ENCODE peak calls at places on chromosomes 2 and 18, in five cellular contexts. One of them, this sample, is unnamed. For H3K27me3, the result is how much of the 10 kb centered on the place peaks cover.

GRCh38 chr18:79567481-79568147 is 112.0 kb upstream of the CTDP1 start:
- DNase-seq in Panc1: no peak
- DNase-seq in body of pancreas: no peak
- DNase-seq in CD4-positive, CD25-positive, alpha-beta regulatory T cell: no peak
- DNase-seq in astrocyte: peak
- DNase-seq in this sample: no peak

GRCh38 chr2:10792660-10793400 is 19.8 kb downstream of the PDIA6 start:
- DNase-seq in Panc1: no peak
- DNase-seq in body of pancreas: no peak
- DNase-seq in CD4-positive, CD25-positive, alpha-beta regulatory T cell: no peak
- DNase-seq in astrocyte: no peak
- DNase-seq in this sample: no peak

GRCh38 chr2:181777654-181778053 is 97.3 kb upstream of the NEUROD1 start:
- DNase-seq in Panc1: no peak
- DNase-seq in body of pancreas: no peak
- DNase-seq in CD4-positive, CD25-positive, alpha-beta regulatory T cell: no peak
- DNase-seq in astrocyte: no peak
- DNase-seq in this sample: no peak

GRCh38 chr18:10374615-10375295 is 79.7 kb upstream of the APCDD1 start:
- DNase-seq in Panc1: no peak
- DNase-seq in body of pancreas: no peak
- DNase-seq in CD4-positive, CD25-positive, alpha-beta regulatory T cell: no peak
- DNase-seq in astrocyte: no peak
- DNase-seq in this sample: no peak

GRCh38 chr2:189153608-189154007 is 26.0 kb downstream of the COL5A2 start:
- DNase-seq in Panc1: no peak
- DNase-seq in body of pancreas: no peak
- DNase-seq in CD4-positive, CD25-positive, alpha-beta regulatory T cell: no peak
- DNase-seq in astrocyte: peak
- DNase-seq in this sample: no peak

GRCh38 chr18:79792988-79793355 is 4.8 kb upstream of the KCNG2 start:
- DNase-seq in Panc1: no peak
- DNase-seq in body of pancreas: no peak
- DNase-seq in CD4-positive, CD25-positive, alpha-beta regulatory T cell: no peak
- DNase-seq in astrocyte: no peak
- DNase-seq in this sample: no peak

GRCh38 chr18:59402432-59403090 is 43.5 kb upstream of the LMAN1 start:
- DNase-seq in Panc1: peak
- DNase-seq in body of pancreas: peak
- DNase-seq in CD4-positive, CD25-positive, alpha-beta regulatory T cell: peak
- DNase-seq in astrocyte: peak
- DNase-seq in this sample: peak

GRCh38 chr2:149972039-149972438 is 384.5 kb upstream of the MMADHC start:
- DNase-seq in Panc1: no peak
- DNase-seq in body of pancreas: peak
- DNase-seq in CD4-positive, CD25-positive, alpha-beta regulatory T cell: no peak
- DNase-seq in astrocyte: no peak
- DNase-seq in this sample: no peak

GRCh38 chr2:43524180-43524965 is 71.5 kb downstream of the THADA start:
- DNase-seq in Panc1: no peak
- DNase-seq in body of pancreas: no peak
- DNase-seq in CD4-positive, CD25-positive, alpha-beta regulatory T cell: no peak
- DNase-seq in astrocyte: no peak
- DNase-seq in this sample: no peak

GRCh38 chr18:8601277-8602032 is 7.8 kb upstream of the RAB12 start:
- DNase-seq in Panc1: no peak
- DNase-seq in body of pancreas: no peak
- DNase-seq in CD4-positive, CD25-positive, alpha-beta regulatory T cell: no peak
- DNase-seq in astrocyte: no peak
- DNase-seq in this sample: no peak

GRCh38 chr2:524442-524841 is 152.8 kb downstream of the TMEM18 start:
- DNase-seq in Panc1: no peak
- DNase-seq in body of pancreas: no peak
- DNase-seq in CD4-positive, CD25-positive, alpha-beta regulatory T cell: no peak
- DNase-seq in astrocyte: peak
- DNase-seq in this sample: no peak

GRCh38 chr2:177106212-177106611 is 106.4 kb upstream of the HNRNPA3 start:
- DNase-seq in Panc1: no peak
- DNase-seq in body of pancreas: no peak
- DNase-seq in CD4-positive, CD25-positive, alpha-beta regulatory T cell: no peak
- DNase-seq in astrocyte: no peak
- DNase-seq in this sample: no peak

GRCh38 chr2:73588177-73588576 is 54.0 kb downstream of the NAT8 start:
- DNase-seq in Panc1: no peak
- DNase-seq in body of pancreas: no peak
- DNase-seq in CD4-positive, CD25-positive, alpha-beta regulatory T cell: no peak
- DNase-seq in astrocyte: no peak
- DNase-seq in this sample: no peak

GRCh38 chr2:159875083-159875482 is 77.1 kb upstream of the CD302 start:
- DNase-seq in Panc1: no peak
- DNase-seq in body of pancreas: peak
- DNase-seq in CD4-positive, CD25-positive, alpha-beta regulatory T cell: peak
- DNase-seq in astrocyte: no peak
- DNase-seq in this sample: no peak

GRCh38 chr2:72583376-72583775 is 242.5 kb downstream of the EXOC6B start:
- DNase-seq in Panc1: no peak
- DNase-seq in body of pancreas: no peak
- DNase-seq in CD4-positive, CD25-positive, alpha-beta regulatory T cell: no peak
- DNase-seq in astrocyte: no peak
- DNase-seq in this sample: no peak

GRCh38 chr2:160940271-160940670 is 220.0 kb upstream of the TANK start:
- DNase-seq in Panc1: no peak
- DNase-seq in body of pancreas: no peak
- DNase-seq in CD4-positive, CD25-positive, alpha-beta regulatory T cell: no peak
- DNase-seq in astrocyte: no peak
- DNase-seq in this sample: no peak

GRCh38 chr2:237293966-237294365 is 120.0 kb downstream of the COL6A3 start:
- DNase-seq in Panc1: no peak
- DNase-seq in body of pancreas: no peak
- DNase-seq in CD4-positive, CD25-positive, alpha-beta regulatory T cell: no peak
- DNase-seq in astrocyte: peak
- DNase-seq in this sample: no peak

GRCh38 chr2:33496150-33496549 is 19.7 kb downstream of the RASGRP3 start:
- DNase-seq in Panc1: no peak
- DNase-seq in body of pancreas: no peak
- DNase-seq in CD4-positive, CD25-positive, alpha-beta regulatory T cell: no peak
- DNase-seq in astrocyte: peak
- DNase-seq in this sample: no peak

GRCh38 chr2:170739048-170739447 is 23.9 kb downstream of the SP5 start:
- DNase-seq in Panc1: peak
- DNase-seq in body of pancreas: no peak
- DNase-seq in CD4-positive, CD25-positive, alpha-beta regulatory T cell: no peak
- DNase-seq in astrocyte: peak
- DNase-seq in this sample: no peak

GRCh38 chr18:9736942-9737813 is 29.1 kb downstream of the RAB31 start:
- DNase-seq in Panc1: peak
- DNase-seq in body of pancreas: no peak
- DNase-seq in CD4-positive, CD25-positive, alpha-beta regulatory T cell: no peak
- DNase-seq in astrocyte: peak
- DNase-seq in this sample: no peak

GRCh38 chr18:23998811-23999210 is 15.7 kb upstream of the TTC39C start:
- DNase-seq in Panc1: no peak
- DNase-seq in body of pancreas: no peak
- DNase-seq in CD4-positive, CD25-positive, alpha-beta regulatory T cell: no peak
- DNase-seq in astrocyte: peak
- DNase-seq in this sample: no peak

GRCh38 chr2:19435815-19436214 is 77.4 kb upstream of the OSR1 start:
- DNase-seq in Panc1: no peak
- DNase-seq in body of pancreas: no peak
- DNase-seq in CD4-positive, CD25-positive, alpha-beta regulatory T cell: no peak
- DNase-seq in astrocyte: no peak
- DNase-seq in this sample: no peak

GRCh38 chr18:63238711-63239110 is 80.9 kb downstream of the BCL2 start:
- DNase-seq in Panc1: no peak
- DNase-seq in body of pancreas: no peak
- DNase-seq in CD4-positive, CD25-positive, alpha-beta regulatory T cell: no peak
- DNase-seq in astrocyte: no peak
- DNase-seq in this sample: no peak

GRCh38 chr2:176997792-176998169 is 214.8 kb upstream of the HNRNPA3 start:
- DNase-seq in Panc1: no peak
- DNase-seq in body of pancreas: no peak
- DNase-seq in CD4-positive, CD25-positive, alpha-beta regulatory T cell: no peak
- DNase-seq in astrocyte: no peak
- DNase-seq in this sample: no peak

GRCh38 chr18:65725421-65726050 is 25.3 kb upstream of the CDH7 start:
- DNase-seq in Panc1: peak
- DNase-seq in body of pancreas: peak
- DNase-seq in CD4-positive, CD25-positive, alpha-beta regulatory T cell: no peak
- DNase-seq in astrocyte: no peak
- DNase-seq in this sample: no peak

GRCh38 chr2:237435844-237436590 is 22.1 kb upstream of the COL6A3 start:
- DNase-seq in Panc1: no peak
- DNase-seq in body of pancreas: no peak
- DNase-seq in CD4-positive, CD25-positive, alpha-beta regulatory T cell: no peak
- DNase-seq in astrocyte: peak
- DNase-seq in this sample: no peak

DNA sequence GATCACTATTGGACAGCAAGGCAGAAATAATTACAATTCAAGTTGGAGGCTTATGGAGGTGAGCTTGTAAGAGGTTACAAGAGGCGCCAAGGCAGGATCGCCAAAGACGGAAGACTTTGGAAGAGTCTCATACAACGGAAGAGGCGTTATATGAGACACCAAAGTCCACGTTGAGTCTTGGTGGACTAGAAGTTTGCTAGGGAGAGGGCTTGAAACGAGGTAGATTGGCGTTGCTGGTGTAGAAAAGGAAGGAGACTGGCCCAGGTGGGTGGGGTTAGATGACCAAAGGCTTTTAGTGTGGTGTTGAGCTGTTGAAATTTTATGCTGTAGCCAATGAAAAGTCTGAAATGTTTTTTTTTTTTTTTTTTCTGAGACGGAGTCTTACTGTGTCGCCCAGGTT is 1.4 kb downstream of the MSH2 start:
- DNase-seq in Panc1: no peak
- DNase-seq in body of pancreas: no peak
- DNase-seq in CD4-positive, CD25-positive, alpha-beta regulatory T cell: no peak
- DNase-seq in astrocyte: no peak
- DNase-seq in this sample: no peak
- H3K4me3 ChIP-seq in Panc1: peak
- H3K4me3 ChIP-seq in body of pancreas: no peak
- H3K4me3 ChIP-seq in CD4-positive, CD25-positive, alpha-beta regulatory T cell: peak
- H3K4me3 ChIP-seq in astrocyte: peak
- H3K4me3 ChIP-seq in this sample: peak

GRCh38 chr2:84526562-84526961 is 10.3 kb downstream of the DNAH6 start:
- DNase-seq in Panc1: no peak
- DNase-seq in body of pancreas: no peak
- DNase-seq in CD4-positive, CD25-positive, alpha-beta regulatory T cell: no peak
- DNase-seq in astrocyte: peak
- DNase-seq in this sample: no peak

GRCh38 chr2:84532291-84532690 is 16.0 kb downstream of the DNAH6 start:
- DNase-seq in Panc1: no peak
- DNase-seq in body of pancreas: no peak
- DNase-seq in CD4-positive, CD25-positive, alpha-beta regulatory T cell: no peak
- DNase-seq in astrocyte: no peak
- DNase-seq in this sample: no peak

DNA sequence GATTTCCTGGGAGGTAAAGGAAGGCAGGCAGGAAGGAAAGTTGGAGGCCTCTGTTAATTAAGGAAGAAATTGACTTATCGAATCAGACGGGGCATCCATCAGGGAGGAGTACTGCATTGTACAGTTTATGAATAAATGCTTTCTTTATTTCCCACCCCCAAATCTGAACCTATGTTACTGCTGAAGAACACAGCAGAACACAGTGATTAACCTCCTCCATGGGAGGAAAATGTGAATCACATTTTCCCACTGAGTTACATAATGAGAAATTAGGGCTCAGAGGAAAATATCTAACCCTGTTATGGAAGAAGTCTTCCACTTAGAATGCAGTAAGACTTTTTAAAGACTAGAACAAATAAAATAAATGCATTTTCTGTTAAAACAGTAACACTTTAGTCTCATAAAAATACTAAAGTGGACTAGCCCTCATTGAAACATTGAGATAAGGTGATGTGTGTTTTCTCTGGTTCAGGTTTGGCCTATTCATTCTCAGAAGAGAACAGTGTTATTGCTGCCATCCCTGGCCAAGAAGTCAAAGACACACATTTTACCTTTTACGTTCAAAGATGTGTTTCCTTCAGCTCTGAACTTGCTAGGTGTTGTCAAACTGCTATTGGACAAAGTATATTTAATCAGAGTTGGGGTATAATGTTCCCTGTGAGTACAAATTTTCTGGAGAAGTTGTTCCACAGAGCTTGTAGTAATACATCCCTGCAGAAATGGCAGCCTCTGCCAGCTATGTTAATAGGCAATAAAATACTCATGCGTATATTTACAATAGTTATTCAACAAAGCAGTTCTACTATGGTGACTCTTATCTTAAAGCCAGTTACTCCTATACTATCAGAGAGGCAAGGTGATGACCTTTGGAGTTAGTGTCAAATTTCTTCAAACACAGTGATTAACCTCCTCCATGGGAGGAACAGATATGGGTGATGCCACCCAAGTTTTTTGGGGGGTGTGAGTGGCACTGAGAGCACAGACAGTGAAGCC is 11.1 kb downstream of the DNAH6 start:
- DNase-seq in Panc1: no peak
- DNase-seq in body of pancreas: no peak
- DNase-seq in CD4-positive, CD25-positive, alpha-beta regulatory T cell: no peak
- DNase-seq in astrocyte: peak
- DNase-seq in this sample: no peak
- H3K27me3 ChIP-seq in Panc1: under half
- H3K27me3 ChIP-seq in body of pancreas: under half
- H3K27me3 ChIP-seq in CD4-positive, CD25-positive, alpha-beta regulatory T cell: under half
- H3K27me3 ChIP-seq in astrocyte: under half
- H3K27me3 ChIP-seq in this sample: under half

DNA sequence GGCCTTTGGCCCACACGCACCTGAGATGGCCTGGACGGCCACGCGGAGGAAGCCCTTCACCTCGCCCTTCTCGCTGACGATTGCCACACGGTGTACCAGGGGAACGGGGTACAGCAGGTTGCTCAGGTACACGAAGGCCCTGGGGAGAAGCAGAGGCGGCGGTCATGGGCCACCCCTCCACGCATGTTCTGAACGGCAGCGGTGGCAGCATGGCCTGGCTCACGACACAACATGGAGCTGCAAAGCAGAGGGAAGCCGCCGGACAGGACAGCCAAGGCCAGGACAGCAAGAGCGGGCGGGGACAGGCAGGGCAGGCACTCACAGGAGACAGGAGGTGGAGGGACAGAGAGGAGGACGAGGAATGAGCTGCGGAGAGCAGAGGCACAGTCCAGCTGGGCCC is 58.7 kb downstream of the AQP12A start:
- DNase-seq in Panc1: no peak
- DNase-seq in body of pancreas: no peak
- DNase-seq in CD4-positive, CD25-positive, alpha-beta regulatory T cell: no peak
- DNase-seq in astrocyte: no peak
- DNase-seq in this sample: no peak
- H3K4me3 ChIP-seq in Panc1: no peak
- H3K4me3 ChIP-seq in body of pancreas: no peak
- H3K4me3 ChIP-seq in CD4-positive, CD25-positive, alpha-beta regulatory T cell: no peak
- H3K4me3 ChIP-seq in astrocyte: no peak
- H3K4me3 ChIP-seq in this sample: no peak

DNA sequence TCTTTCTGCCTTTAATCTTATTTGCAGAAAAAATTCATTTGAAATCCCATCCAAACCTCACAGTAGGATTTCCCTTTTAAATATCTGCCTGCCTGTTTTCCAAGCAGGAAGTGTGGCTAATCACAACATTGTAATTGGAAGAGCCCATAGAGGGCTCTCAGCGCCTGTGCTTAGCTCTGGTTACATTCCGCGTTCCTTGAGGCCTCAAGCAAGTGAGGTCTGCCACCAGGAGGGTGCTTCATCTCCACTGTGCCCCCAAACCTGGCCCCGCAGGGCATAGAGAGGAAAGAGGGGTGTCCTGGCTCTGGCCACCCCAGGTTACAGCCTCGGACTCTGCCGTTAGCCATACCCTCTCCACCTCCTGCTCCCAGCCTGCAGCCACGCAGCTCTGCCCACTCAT is 214.8 kb downstream of the SP3 start:
- DNase-seq in Panc1: no peak
- DNase-seq in body of pancreas: no peak
- DNase-seq in CD4-positive, CD25-positive, alpha-beta regulatory T cell: no peak
- DNase-seq in astrocyte: peak
- DNase-seq in this sample: no peak
- H3K27me3 ChIP-seq in Panc1: under half
- H3K27me3 ChIP-seq in body of pancreas: under half
- H3K27me3 ChIP-seq in CD4-positive, CD25-positive, alpha-beta regulatory T cell: under half
- H3K27me3 ChIP-seq in astrocyte: under half
- H3K27me3 ChIP-seq in this sample: under half

This sample was measured in CD8-positive, alpha-beta memory T cell.